ENCODE peak calls at places on chromosomes 13 and 19, in ten cellular contexts. D is T-helper 9 cell, K is GM10248, H is NT2/D1, J is MCF 10A, Y is activated T-cell treated with anti-CD3 and anti-CD28 coated beads for 24 hours, W is hippocampal formation, V is heart right ventricle, I is HCT116, M is foreskin fibroblast. E is an unnamed sample.
A peak's percentile ranks its signal among the peaks of the same experiment; 100 is the strongest.

GRCh38 chr13:44191504-44192171 is 182.0 kb upstream of the SERP2 start:
- DNase-seq in K (no peak), J (peak; percentile 77), W (peak; percentile 82), M (peak; percentile 89), H (peak; percentile 25), Y (peak; percentile 23), D (peak; percentile 6), V (no peak), I (peak; percentile 81), E (peak; percentile 23)

GRCh38 chr13:27177852-27178251 is 6.2 kb upstream of the USP12 start:
- DNase-seq in D (no peak), Y (no peak), K (no peak), J (no peak), H (no peak), W (no peak), M (no peak), I (no peak), V (no peak), E (no peak)

GRCh38 chr13:111216166-111216960 is 101.3 kb downstream of the ARHGEF7 start:
- DNase-seq in H (no peak), K (peak; percentile 56), M (peak; percentile 62), Y (no peak), W (no peak), I (no peak), D (peak; percentile 25), J (peak; percentile 30), V (no peak), E (no peak)

GRCh38 chr19:4713384-4713951 is 10.2 kb downstream of the DPP9 start:
- DNase-seq in V (peak; percentile 77), Y (no peak), I (peak; percentile 94), H (no peak), W (no peak), M (peak; percentile 95), K (no peak), J (peak; percentile 99), D (no peak), E (no peak)

GRCh38 chr19:33157906-33158305 is 26.0 kb downstream of the WDR88 start:
- DNase-seq in M (no peak), Y (no peak), W (no peak), K (no peak), V (no peak), J (no peak), D (no peak), I (no peak), H (no peak), E (no peak)

GRCh38 chr13:33265133-33265532 is 20.4 kb downstream of the STARD13 start:
- DNase-seq in Y (no peak), M (no peak), I (no peak), V (no peak), W (no peak), K (no peak), J (no peak), D (no peak), H (no peak), E (no peak)

GRCh38 chr13:59734393-59734792 is 429.3 kb downstream of the DIAPH3 start:
- DNase-seq in K (peak; percentile 58), Y (no peak), H (no peak), V (no peak), I (no peak), D (no peak), M (no peak), W (no peak), J (no peak), E (no peak)

GRCh38 chr13:108188260-108188659 is 27.1 kb downstream of the LIG4 start:
- DNase-seq in W (no peak), J (no peak), K (no peak), D (no peak), V (no peak), H (no peak), I (no peak), Y (no peak), M (no peak), E (no peak)

GRCh38 chr19:58562126-58563033 is 4.0 kb upstream of the UBE2M start:
- DNase-seq in I (no peak), Y (no peak), D (no peak), H (no peak), W (no peak), K (no peak), J (no peak), M (peak; percentile 73), V (peak; percentile 50), E (peak; percentile 79)

GRCh38 chr13:20873348-20873747 is 29.2 kb downstream of the XPO4 start:
- DNase-seq in H (no peak), K (no peak), J (peak; percentile 49), D (no peak), W (no peak), Y (no peak), M (peak; percentile 66), I (no peak), V (no peak), E (no peak)

GRCh38 chr13:71624641-71625040 is 242.4 kb downstream of the DACH1 start:
- DNase-seq in I (no peak), M (no peak), Y (no peak), K (no peak), D (no peak), V (no peak), W (no peak), H (no peak), J (no peak), E (no peak)

GRCh38 chr19:42076375-42076944 is 494 bp downstream of the ZNF574 start:
- DNase-seq in I (no peak), K (no peak), M (no peak), D (peak; percentile 42), H (no peak), J (no peak), Y (no peak), V (peak; percentile 42), W (no peak), E (no peak)

GRCh38 chr19:46903458-46903857 is 42.7 kb downstream of the ARHGAP35 start:
- DNase-seq in I (no peak), M (no peak), D (no peak), W (no peak), J (no peak), H (no peak), V (no peak), Y (no peak), K (no peak), E (no peak)

GRCh38 chr13:35470671-35471465 is 5.6 kb downstream of the MAB21L1 start:
- DNase-seq in W (no peak), K (no peak), V (peak; percentile 60), I (no peak), Y (no peak), M (peak; percentile 87), J (no peak), D (no peak), H (no peak), E (no peak)

GRCh38 chr13:110436786-110437370 is 124.6 kb downstream of the RAB20 start:
- DNase-seq in V (no peak), K (no peak), J (no peak), Y (no peak), M (no peak), W (no peak), H (no peak), I (no peak), D (no peak), E (no peak)

GRCh38 chr19:56671613-56671994 is at the start of gene ZNF835:
- DNase-seq in V (peak; percentile 99), M (peak; percentile 66), J (no peak), H (peak; percentile 96), W (peak; percentile 96), K (peak; percentile 31), Y (peak; percentile 81), D (peak; percentile 60), I (no peak), E (peak; percentile 72)

GRCh38 chr19:3634496-3635045 is 8.0 kb upstream of the CACTIN start:
- DNase-seq in I (no peak), M (no peak), Y (no peak), J (no peak), W (no peak), D (no peak), K (no peak), H (no peak), V (no peak), E (no peak)

GRCh38 chr13:68257111-68257842 is 1027.1 kb upstream of the PCDH9 start:
- DNase-seq in H (no peak), V (no peak), J (peak; percentile 4), M (no peak), K (no peak), Y (no peak), I (no peak), D (no peak), W (no peak), E (no peak)

GRCh38 chr19:35363001-35363590 is 4.8 kb downstream of the FFAR3 start:
- DNase-seq in V (no peak), Y (no peak), H (no peak), K (no peak), W (no peak), D (no peak), J (no peak), I (no peak), M (no peak), E (no peak)

GRCh38 chr19:3457531-3458228 is 22.6 kb downstream of the SMIM24 start:
- DNase-seq in Y (no peak), V (no peak), K (no peak), D (no peak), I (no peak), J (no peak), W (no peak), H (no peak), M (peak; percentile 33), E (no peak)

GRCh38 chr19:40381321-40381720 is 8.7 kb downstream of the HIPK4 start:
- DNase-seq in J (no peak), D (no peak), V (no peak), I (no peak), Y (no peak), H (no peak), K (no peak), W (no peak), M (no peak), E (no peak)

GRCh38 chr13:66513728-66514127 is 716.4 kb downstream of the PCDH9 start:
- DNase-seq in I (no peak), Y (no peak), J (no peak), D (no peak), V (no peak), W (no peak), K (no peak), H (no peak), M (peak; percentile 35), E (no peak)

GRCh38 chr13:74026753-74027152 is 107.5 kb downstream of the KLF12 start:
- DNase-seq in D (peak; percentile 47), W (no peak), M (no peak), J (peak; percentile 24), Y (peak; percentile 66), I (no peak), K (peak; percentile 41), H (peak; percentile 74), V (no peak), E (peak; percentile 53)

GRCh38 chr13:25267715-25268114 is 19.6 kb downstream of the MTMR6 start:
- DNase-seq in W (no peak), I (no peak), J (peak; percentile 12), V (no peak), K (no peak), M (peak; percentile 15), H (no peak), Y (no peak), D (no peak), E (no peak)

GRCh38 chr13:52786747-52787146 is 47.1 kb upstream of the CNMD start:
- DNase-seq in M (no peak), K (no peak), D (no peak), Y (no peak), H (no peak), I (peak; percentile 67), V (no peak), W (peak; percentile 69), J (no peak), E (no peak)

GRCh38 chr19:35381926-35382325 is 11.1 kb downstream of the GPR42 start:
- DNase-seq in J (no peak), V (no peak), Y (no peak), I (no peak), M (no peak), W (no peak), D (no peak), H (no peak), K (no peak), E (no peak)

GRCh38 chr13:94201022-94201421 is 278.5 kb downstream of the DCT start:
- DNase-seq in I (no peak), W (no peak), D (no peak), H (no peak), K (no peak), J (no peak), M (no peak), Y (no peak), V (no peak), E (no peak)

GRCh38 chr19:823565-824121 is 1.9 kb upstream of the PLPPR3 start:
- DNase-seq in V (no peak), I (no peak), J (peak; percentile 38), W (no peak), K (no peak), M (no peak), Y (no peak), H (no peak), D (no peak), E (no peak)

E was measured in T-helper 2 cell.